ENCODE peak calls at places on chromosomes 4 and X, in seven cellular contexts. L is SK-N-MC, B is endothelial cell of umbilical vein, W is GM23338, O is hepatocyte, G is DND-41, N is GM12878. V is an unnamed sample.

GRCh38 chr4:41939016-41939623 is 3.9 kb downstream of the TMEM33 start:
- DNase-seq in L (no peak), B (no peak), W (peak), O (peak), G (no peak), N (no peak), V (no peak)

GRCh38 chr4:156781852-156782251 is 189.7 kb downstream of the PDGFC start:
- DNase-seq in L (no peak), B (no peak), W (no peak), O (no peak), G (no peak), N (no peak), V (peak)

GRCh38 chr4:134201216-134202098 is at the start of gene PABPC4L:
- DNase-seq in L (no peak), B (peak), W (peak), O (peak), G (peak), N (no peak), V (peak)

GRCh38 chr4:140249351-140249750 is 95.4 kb upstream of the MAML3 start:
- DNase-seq in L (no peak), B (peak), W (no peak), O (no peak), G (no peak), N (no peak), V (peak)

GRCh38 chr4:7023901-7024300 is 19.3 kb upstream of the TADA2B start:
- DNase-seq in L (no peak), B (no peak), W (no peak), O (no peak), G (no peak), N (no peak), V (no peak)

GRCh38 chr4:17556498-17556897 is 20.5 kb upstream of the LAP3 start:
- DNase-seq in L (no peak), B (no peak), W (no peak), O (no peak), G (no peak), N (no peak), V (no peak)

GRCh38 chrX:38999967-39000745 is 198.9 kb downstream of the MID1IP1 start:
- DNase-seq in L (no peak), B (no peak), W (no peak), O (no peak), G (no peak), N (no peak), V (peak)

GRCh38 chr4:79163981-79164490 is 161.8 kb downstream of the NAA11 start:
- DNase-seq in L (no peak), B (no peak), W (no peak), O (no peak), G (no peak), N (no peak), V (no peak)

GRCh38 chrX:153933751-153934472 is 925 bp downstream of the NAA10 start:
- DNase-seq in L (no peak), B (no peak), W (no peak), O (no peak), G (no peak), N (no peak), V (peak)

GRCh38 chr4:183347586-183347985 is 25.4 kb upstream of the CLDN24 start:
- DNase-seq in L (no peak), B (no peak), W (no peak), O (no peak), G (no peak), N (no peak), V (peak)

GRCh38 chr4:128483816-128484215 is 196.2 kb upstream of the PGRMC2 start:
- DNase-seq in L (no peak), B (peak), W (no peak), O (no peak), G (no peak), N (no peak), V (peak)

GRCh38 chr4:143046906-143047305 is 137.8 kb upstream of the USP38 start:
- DNase-seq in L (no peak), B (no peak), W (no peak), O (no peak), G (no peak), N (no peak), V (no peak)

GRCh38 chr4:74501579-74501978 is 56.6 kb downstream of the AREG start:
- DNase-seq in L (no peak), B (peak), W (no peak), O (no peak), G (no peak), N (no peak), V (peak)

GRCh38 chr4:85774000-85774399 is 299.1 kb downstream of the ARHGAP24 start:
- DNase-seq in L (no peak), B (no peak), W (no peak), O (no peak), G (no peak), N (no peak), V (no peak)

GRCh38 chr4:119785963-119786362 is 157.4 kb upstream of the PDE5A start:
- DNase-seq in L (no peak), B (peak), W (peak), O (peak), G (no peak), N (no peak), V (peak)

GRCh38 chr4:174713821-174714220 is 115.2 kb downstream of the GLRA3 start:
- DNase-seq in L (no peak), B (no peak), W (no peak), O (no peak), G (no peak), N (no peak), V (peak)

GRCh38 chrX:40277672-40278071 is 179.9 kb upstream of the BCOR start:
- DNase-seq in L (no peak), B (no peak), W (no peak), O (no peak), G (no peak), N (no peak), V (no peak)

GRCh38 chrX:39736219-39737211 is 361.2 kb downstream of the BCOR start:
- DNase-seq in L (no peak), B (peak), W (no peak), O (no peak), G (no peak), N (no peak), V (peak)

GRCh38 chr4:98006814-98007412 is 136.4 kb downstream of the STPG2 start:
- DNase-seq in L (no peak), B (no peak), W (peak), O (no peak), G (no peak), N (no peak), V (no peak)

GRCh38 chr4:58849026-58849425 is 1738.8 kb upstream of the IGFBP7 start:
- DNase-seq in L (no peak), B (no peak), W (no peak), O (no peak), G (no peak), N (no peak), V (no peak)
- TF ChIP-seq EZH2 in L (no peak), B (no peak), W (no peak), O (no peak), G (no peak), N (no peak), V (no peak)

GRCh38 chr4:84481879-84482245 is 17.2 kb downstream of the NKX6-1 start:
- DNase-seq in L (no peak), B (no peak), W (no peak), O (no peak), G (no peak), N (no peak), V (no peak)

GRCh38 chr4:84479663-84480062 is 19.4 kb downstream of the NKX6-1 start:
- DNase-seq in L (no peak), B (no peak), W (peak), O (no peak), G (no peak), N (no peak), V (no peak)

GRCh38 chr4:84480082-84480481 is 19.0 kb downstream of the NKX6-1 start:
- DNase-seq in L (no peak), B (no peak), W (peak), O (no peak), G (no peak), N (no peak), V (no peak)

GRCh38 chr4:84482564-84483563 is 16.2 kb downstream of the NKX6-1 start:
- DNase-seq in L (no peak), B (no peak), W (peak), O (no peak), G (no peak), N (no peak), V (no peak)

DNA sequence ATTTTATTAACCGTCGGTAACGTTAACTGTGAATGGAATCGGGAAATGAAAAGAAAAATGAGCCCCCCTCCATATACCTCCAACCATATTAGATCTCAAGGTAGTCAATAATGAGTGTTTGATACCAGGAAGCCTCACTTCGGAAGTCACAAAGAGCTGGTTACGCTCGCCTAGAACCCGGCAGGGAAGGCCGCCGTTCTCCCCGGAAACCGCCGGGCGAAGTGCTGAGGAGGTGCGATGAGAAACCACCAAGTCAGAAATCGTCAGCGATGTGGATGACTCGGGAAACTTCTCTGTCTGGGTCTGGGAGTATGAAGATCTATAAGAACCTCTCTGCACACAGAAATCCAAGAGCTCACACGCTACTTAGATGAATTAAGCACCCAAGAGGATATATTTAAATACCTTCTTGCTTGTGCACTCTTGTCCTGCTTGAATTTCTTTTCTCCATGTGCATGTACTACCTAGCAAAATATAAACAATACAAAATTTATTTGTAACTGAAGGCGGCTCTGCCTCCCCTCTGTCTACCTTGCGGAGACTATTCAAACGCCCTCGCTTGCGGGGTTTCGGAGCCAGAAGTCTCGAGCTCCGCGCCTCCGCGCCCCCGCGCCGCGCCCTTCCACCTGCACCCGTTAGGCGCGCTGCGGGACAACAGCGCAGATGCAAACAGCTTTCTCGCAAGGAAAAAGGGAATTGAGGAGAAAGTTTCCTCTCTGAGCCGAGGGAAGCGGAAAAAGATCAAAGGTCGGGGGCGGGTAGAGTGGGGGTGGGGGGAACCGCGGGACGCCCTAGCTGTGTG is 17.8 kb downstream of the NKX6-1 start:
- DNase-seq in L (no peak), B (no peak), W (peak), O (no peak), G (no peak), N (no peak), V (no peak)
- TF ChIP-seq EZH2 in L (no peak), B (peak), W (peak), O (peak), G (no peak), N (no peak), V (peak)

GRCh38 chrX:117751155-117751554 is 365.5 kb downstream of the KLHL13 start:
- DNase-seq in L (no peak), B (no peak), W (no peak), O (no peak), G (no peak), N (no peak), V (no peak)
- TF ChIP-seq EZH2 in L (no peak), B (no peak), W (no peak), O (no peak), G (no peak), N (no peak), V (no peak)

GRCh38 chrX:129653985-129654651 is 638 bp downstream of the APLN start:
- DNase-seq in L (no peak), B (no peak), W (peak), O (peak), G (peak), N (no peak), V (no peak)
- TF ChIP-seq EZH2 in L (no peak), B (no peak), W (peak), O (no peak), G (no peak), N (no peak), V (no peak)

DNA sequence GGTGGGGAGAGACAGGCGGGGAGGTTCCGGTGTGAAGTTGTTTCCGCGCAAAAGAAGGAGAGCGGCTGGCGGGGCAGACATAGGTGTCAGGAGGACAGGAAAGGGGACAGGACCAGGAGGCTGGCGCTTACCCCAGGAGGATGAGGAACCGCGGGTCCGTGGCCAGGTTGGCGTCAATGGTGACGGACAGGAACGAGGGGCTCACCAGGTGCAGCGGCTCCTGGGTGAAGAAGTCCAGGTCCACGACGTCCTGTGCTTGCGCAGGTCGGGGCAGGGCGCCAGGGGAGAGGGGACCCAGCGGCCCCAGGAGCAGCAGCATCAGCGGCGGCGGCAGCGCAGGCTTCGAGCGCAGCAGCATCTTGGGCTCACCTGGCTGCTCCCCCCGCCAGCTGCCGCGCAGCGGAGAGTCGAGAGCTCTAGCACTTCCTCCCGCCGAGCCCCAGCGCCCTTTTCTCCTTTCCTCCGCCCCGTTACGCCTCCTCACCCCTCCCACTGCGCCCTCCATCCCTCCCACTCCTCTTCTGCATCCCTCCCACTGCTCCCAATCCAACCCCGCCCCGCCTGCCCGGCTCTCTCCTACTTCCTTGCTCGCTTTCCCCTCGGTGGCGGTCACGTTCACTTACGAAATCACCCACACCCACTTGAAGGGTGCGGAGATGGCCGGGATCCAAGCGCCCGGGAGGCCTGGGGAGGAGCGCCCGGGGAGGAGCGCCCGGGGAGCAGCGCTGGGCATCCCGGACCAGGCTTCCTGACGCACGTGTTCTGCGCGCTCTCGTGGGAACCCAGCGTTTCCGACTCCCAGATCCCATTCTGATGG is at the start of gene HPSE:
- DNase-seq in L (no peak), B (peak), W (peak), O (peak), G (peak), N (no peak), V (peak)
- TF ChIP-seq EZH2 in L (no peak), B (no peak), W (no peak), O (no peak), G (peak), N (no peak), V (no peak)

GRCh38 chr4:100189820-100190642 is at the start of gene DDIT4L:
- DNase-seq in L (no peak), B (peak), W (peak), O (peak), G (no peak), N (no peak), V (peak)
- TF ChIP-seq EZH2 in L (no peak), B (no peak), W (no peak), O (no peak), G (no peak), N (no peak), V (no peak)

DNA sequence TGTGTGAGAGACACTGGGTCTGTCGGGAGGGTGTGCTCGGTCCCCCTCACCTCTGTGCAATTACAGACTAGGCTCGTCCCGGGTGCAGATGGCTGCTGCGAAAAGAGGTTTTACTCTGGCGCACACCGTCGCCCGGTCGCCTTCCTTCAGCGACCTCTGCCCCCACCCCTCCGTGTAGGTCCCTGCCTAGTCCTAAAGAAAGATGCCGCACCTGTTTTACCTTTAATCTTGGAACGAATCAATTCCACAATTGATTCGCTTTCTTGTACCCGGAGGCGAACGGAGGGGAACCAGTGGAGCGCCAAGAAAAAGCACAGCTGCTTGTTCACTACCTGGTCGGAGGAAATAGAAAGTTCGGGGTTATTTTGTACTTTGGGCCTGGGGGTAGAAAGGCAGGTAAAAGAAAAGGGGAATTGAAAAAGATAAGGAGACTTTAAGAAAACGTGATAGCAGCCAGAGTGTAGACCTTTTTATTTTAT is 1.2 kb downstream of the NPNT start:
- DNase-seq in L (no peak), B (no peak), W (peak), O (no peak), G (no peak), N (no peak), V (no peak)
- TF ChIP-seq EZH2 in L (no peak), B (peak), W (peak), O (no peak), G (no peak), N (no peak), V (peak)

DNA sequence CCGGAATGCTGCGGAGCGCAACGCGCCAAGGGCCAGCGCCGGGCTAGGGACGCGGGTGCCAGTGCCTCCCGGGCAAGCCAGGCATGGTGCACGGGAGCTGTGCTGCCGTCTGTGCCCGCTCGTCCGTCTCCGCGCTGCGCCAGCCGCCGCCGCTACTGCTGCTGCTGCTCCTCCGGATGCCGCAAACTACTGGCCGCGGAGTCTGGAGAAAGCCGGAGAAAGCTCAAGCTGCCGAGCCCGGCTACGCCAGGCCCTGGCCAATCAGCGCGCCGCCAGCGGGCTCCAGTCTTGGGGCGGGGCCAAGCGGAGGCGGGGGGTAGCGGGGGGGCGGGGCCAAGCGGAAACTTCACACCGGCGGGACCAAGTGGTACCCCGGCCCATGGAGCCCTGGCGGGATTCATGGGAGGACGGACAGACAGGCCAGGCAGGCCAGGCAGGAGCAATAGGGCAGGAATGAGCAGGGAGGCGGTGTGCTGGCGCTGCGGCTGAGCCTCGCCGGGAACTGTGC is at the start of gene PCDH19:
- DNase-seq in L (no peak), B (peak), W (peak), O (peak), G (no peak), N (no peak), V (peak)
- TF ChIP-seq EZH2 in L (no peak), B (no peak), W (no peak), O (no peak), G (no peak), N (no peak), V (no peak)

GRCh38 chr4:1857931-1858330 is 2.0 kb upstream of the LETM1 start:
- DNase-seq in L (no peak), B (no peak), W (no peak), O (no peak), G (no peak), N (no peak), V (no peak)

GRCh38 chr4:1856071-1856919 is at the start of gene LETM1:
- DNase-seq in L (no peak), B (peak), W (peak), O (peak), G (peak), N (peak), V (peak)

GRCh38 chr4:1855334-1856070 is 454 bp downstream of the LETM1 start:
- DNase-seq in L (no peak), B (peak), W (no peak), O (peak), G (peak), N (no peak), V (no peak)

GRCh38 chr4:1859389-1859753 is 3.4 kb upstream of the LETM1 start:
- DNase-seq in L (no peak), B (no peak), W (no peak), O (peak), G (no peak), N (no peak), V (no peak)

DNA sequence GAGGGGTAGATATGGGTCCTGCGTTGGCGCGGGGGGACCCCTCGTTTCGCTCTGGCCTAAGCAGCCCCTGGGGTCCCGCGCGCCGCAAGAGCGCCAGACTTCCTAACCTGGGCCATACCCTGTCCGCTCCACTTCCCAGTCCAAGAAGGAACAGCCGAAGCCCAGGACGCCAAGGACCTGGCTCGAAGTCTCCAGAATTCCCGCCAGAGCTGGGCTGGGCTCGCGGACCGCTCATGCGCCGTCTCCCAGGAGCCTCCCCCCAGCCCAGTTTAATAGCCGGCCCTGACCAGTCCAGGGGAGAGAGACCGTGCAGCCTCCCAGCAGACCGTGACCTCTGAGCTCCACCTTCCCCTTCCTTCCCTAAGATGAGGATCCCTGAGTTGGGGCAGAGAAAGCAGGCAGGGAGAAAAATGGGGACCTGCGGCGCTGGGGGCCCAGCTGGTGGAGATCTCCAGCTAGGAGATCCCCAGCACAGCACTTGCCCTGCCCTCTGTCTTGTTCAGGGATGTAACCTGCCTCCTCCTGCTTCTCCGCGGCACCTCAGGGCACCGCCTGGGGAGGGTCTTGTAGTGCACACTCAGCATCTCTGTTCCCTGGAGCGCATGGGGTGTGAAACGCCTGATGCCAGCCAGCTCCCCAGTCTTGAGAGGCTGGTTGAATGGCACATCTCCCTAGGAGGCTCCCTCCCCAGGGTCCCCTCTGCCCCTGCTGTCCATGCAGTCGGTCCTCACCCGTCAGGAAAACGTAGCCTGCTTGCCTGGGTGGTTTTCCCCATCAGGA is 1.2 kb upstream of the LETM1 start:
- DNase-seq in L (no peak), B (no peak), W (no peak), O (peak), G (peak), N (no peak), V (no peak)
- TF ChIP-seq EZH2 in L (no peak), B (no peak), W (no peak), O (no peak), G (no peak), N (no peak), V (no peak)

GRCh38 chr4:24118031-24118430 is 228.2 kb upstream of the PPARGC1A start:
- DNase-seq in L (no peak), B (no peak), W (no peak), O (no peak), G (no peak), N (no peak), V (no peak)
- TF ChIP-seq EZH2 in L (no peak), B (no peak), W (no peak), O (no peak), G (no peak), N (no peak), V (no peak)

V was measured in astrocyte.